ENCODE peak calls at places on chromosome 18, in nine cellular contexts. K is right lobe of liver; E is DND-41; V is lung; P is CD8-positive, alpha-beta T cell; I is neural progenitor cell; T is CD8-positive, alpha-beta memory T cell; X is SJSA1; J is cardiac muscle cell. G is an unnamed sample. For H3K4me1, the result is how much of the 10 kb centered on the place peaks cover.

GRCh38 chr18:55763298-55763697 is 175.3 kb upstream of the TCF4 start:
- DNase-seq in K (no peak), E (no peak), V (no peak), P (no peak), I (no peak), T (no peak), X (peak), J (no peak), G (no peak)

GRCh38 chr18:25171334-25171733 is 180.6 kb downstream of the ZNF521 start:
- DNase-seq in K (no peak), E (no peak), V (no peak), P (no peak), I (no peak), T (no peak), X (no peak), J (no peak), G (no peak)

GRCh38 chr18:61333271-61333745 is at the start of gene CDH20:
- DNase-seq in K (no peak), E (no peak), V (no peak), P (no peak), I (peak), T (no peak), X (no peak), J (peak), G (no peak)

GRCh38 chr18:2970762-2971659 is 41.9 kb downstream of the LPIN2 start:
- DNase-seq in K (peak), E (peak), V (no peak), P (peak), I (no peak), T (peak), X (no peak), J (no peak), G (no peak)

GRCh38 chr18:75275226-75275625 is 64.6 kb downstream of the TSHZ1 start:
- DNase-seq in K (no peak), E (no peak), V (no peak), P (no peak), I (no peak), T (no peak), X (no peak), J (no peak), G (no peak)

GRCh38 chr18:69400253-69400975 is at the start of gene DOK6:
- DNase-seq in K (peak), E (no peak), V (no peak), P (no peak), I (peak), T (no peak), X (peak), J (peak), G (no peak)

GRCh38 chr18:65737346-65737745 is 13.5 kb upstream of the CDH7 start:
- DNase-seq in K (no peak), E (no peak), V (no peak), P (no peak), I (peak), T (no peak), X (no peak), J (no peak), G (no peak)

GRCh38 chr18:3595282-3596273 is 145.6 kb downstream of the TGIF1 start:
- DNase-seq in K (no peak), E (no peak), V (no peak), P (no peak), I (no peak), T (peak), X (peak), J (no peak), G (no peak)

GRCh38 chr18:59220164-59220783 is 316 bp downstream of the GRP start:
- DNase-seq in K (no peak), E (no peak), V (no peak), P (no peak), I (peak), T (no peak), X (no peak), J (peak), G (no peak)

GRCh38 chr18:45107425-45107824 is 426.7 kb downstream of the SETBP1 start:
- DNase-seq in K (no peak), E (no peak), V (no peak), P (no peak), I (no peak), T (no peak), X (no peak), J (no peak), G (no peak)

GRCh38 chr18:58038063-58038462 is 6.0 kb upstream of the NEDD4L start:
- DNase-seq in K (no peak), E (no peak), V (no peak), P (no peak), I (no peak), T (no peak), X (no peak), J (no peak), G (no peak)

GRCh38 chr18:22871809-22872525 is 61.2 kb upstream of the RBBP8 start:
- DNase-seq in K (no peak), E (no peak), V (no peak), P (no peak), I (peak), T (no peak), X (no peak), J (no peak), G (no peak)

GRCh38 chr18:22868831-22869230 is 64.3 kb upstream of the RBBP8 start:
- DNase-seq in K (no peak), E (no peak), V (no peak), P (no peak), I (no peak), T (no peak), X (no peak), J (no peak), G (no peak)

DNA sequence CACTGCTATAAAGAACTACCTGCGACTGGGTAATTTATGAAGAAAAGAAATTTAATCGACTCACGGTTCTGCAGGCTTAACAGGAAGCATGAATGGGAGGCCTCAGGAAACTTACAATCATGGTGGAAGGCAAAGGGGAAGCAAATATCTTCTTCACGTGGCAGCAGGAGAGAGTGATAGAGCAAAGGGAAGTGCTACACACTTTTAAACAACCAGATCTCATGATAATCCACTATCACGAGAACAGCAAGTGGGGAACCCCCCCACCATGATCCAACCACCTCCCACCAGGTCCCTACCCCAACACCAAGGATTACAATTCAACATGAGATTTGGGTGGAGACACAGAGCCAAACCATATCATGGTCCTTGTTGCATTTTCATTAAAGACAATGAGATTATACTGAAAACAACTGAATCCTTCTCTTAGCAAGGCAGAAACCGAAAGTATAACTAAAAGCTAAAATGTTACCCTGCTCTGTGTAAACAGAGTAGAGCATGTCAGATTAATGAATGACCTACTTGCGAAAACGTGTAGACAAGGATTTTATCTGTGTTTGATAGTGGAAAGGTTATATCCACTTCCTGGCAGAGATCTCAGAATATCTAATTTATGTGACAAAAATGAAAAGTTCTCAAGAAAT is 60.1 kb upstream of the RBBP8 start:
- DNase-seq in K (no peak), E (no peak), V (no peak), P (no peak), I (no peak), T (no peak), X (no peak), J (no peak), G (no peak)
- H3K27ac ChIP-seq in K (peak), E (no peak), V (no peak), P (no peak), I (no peak), T (no peak), X (no peak), J (no peak), G (no peak)

GRCh38 chr18:77108001-77108692 is 24.4 kb downstream of the MBP start:
- DNase-seq in K (no peak), E (peak), V (no peak), P (peak), I (peak), T (no peak), X (peak), J (no peak), G (no peak)
- H3K4me1 ChIP-seq in K (under half), E (half or more), V (under half), P (half or more), I (under half), T (half or more), X (under half), J (under half), G (under half)

GRCh38 chr18:36186461-36187137 is 698 bp upstream of the MOCOS start:
- DNase-seq in K (peak), E (no peak), V (peak), P (no peak), I (peak), T (peak), X (peak), J (no peak), G (no peak)
- H3K27ac ChIP-seq in K (peak), E (no peak), V (peak), P (no peak), I (no peak), T (peak), X (no peak), J (no peak), G (peak)

GRCh38 chr18:926946-927345 is 22.3 kb downstream of the ADCYAP1 start:
- DNase-seq in K (no peak), E (no peak), V (no peak), P (no peak), I (no peak), T (no peak), X (no peak), J (no peak), G (no peak)
- H3K4me1 ChIP-seq in K (under half), E (under half), V (under half), P (under half), I (under half), T (under half), X (under half), J (under half), G (under half)

DNA sequence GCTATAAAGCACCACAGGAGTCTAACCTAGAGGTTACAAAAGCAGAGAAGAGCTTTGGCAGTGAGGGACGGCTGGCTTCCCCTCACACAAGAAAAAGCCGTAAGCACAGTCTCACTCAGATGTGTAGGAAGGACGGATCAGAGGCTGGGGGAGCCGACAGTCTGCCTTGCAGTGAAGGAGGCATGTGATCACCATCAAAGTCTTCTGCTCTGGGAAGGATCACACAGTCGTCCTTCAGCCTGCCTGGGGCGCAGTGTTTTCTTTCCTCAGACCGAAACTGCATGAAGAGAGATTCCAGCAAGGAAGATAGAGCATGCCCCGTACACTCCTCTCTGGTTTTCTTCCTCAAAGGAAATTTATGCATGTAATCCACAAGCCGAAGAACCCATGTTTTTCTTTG is 24.1 kb downstream of the GATA6 start:
- DNase-seq in K (no peak), E (no peak), V (no peak), P (no peak), I (peak), T (no peak), X (no peak), J (peak), G (no peak)
- H3K27ac ChIP-seq in K (no peak), E (no peak), V (peak), P (no peak), I (no peak), T (peak), X (no peak), J (peak), G (no peak)

GRCh38 chr18:29176681-29177080 is 999.8 kb upstream of the CDH2 start:
- DNase-seq in K (no peak), E (no peak), V (no peak), P (no peak), I (no peak), T (no peak), X (no peak), J (no peak), G (no peak)
- H3K4me1 ChIP-seq in K (under half), E (under half), V (under half), P (under half), I (under half), T (under half), X (under half), J (under half), G (under half)

G was measured in esophagus squamous epithelium.